ENCODE peak calls at places on chromosomes 16 and 17, in seven cellular contexts. T, I, Q, D, W, L and Z are unnamed samples.

GRCh38 chr16:10037771-10038170 is 144.5 kb downstream of the GRIN2A start:
- DNase-seq in Q (peak), L (no peak), I (no peak), D (no peak), T (no peak), W (no peak), Z (no peak)

GRCh38 chr17:72516772-72517399 is 396.1 kb downstream of the SOX9 start:
- DNase-seq in D (no peak), T (no peak), L (no peak), Q (peak), W (peak), I (no peak), Z (peak)

GRCh38 chr17:77572851-77573250 is 385.7 kb upstream of the TNRC6C start:
- DNase-seq in D (no peak), Q (no peak), T (no peak), I (no peak), L (no peak), W (no peak), Z (no peak)

GRCh38 chr16:1794221-1794871 is 841 bp upstream of the IGFALS start:
- DNase-seq in I (peak), T (no peak), W (no peak), L (no peak), Q (no peak), D (no peak), Z (no peak)

GRCh38 chr17:35809855-35810461 is 674 bp downstream of the TAF15 start:
- DNase-seq in T (no peak), D (no peak), L (no peak), I (no peak), W (no peak), Q (peak), Z (peak)

GRCh38 chr16:56198044-56198754 is 6.9 kb downstream of the GNAO1 start:
- DNase-seq in T (no peak), D (no peak), L (no peak), Q (no peak), I (no peak), W (no peak), Z (no peak)

GRCh38 chr17:36937001-36937960 is at the start of gene LHX1:
- DNase-seq in I (no peak), W (no peak), L (no peak), Q (no peak), D (no peak), T (no peak), Z (no peak)

GRCh38 chr16:54194008-54194731 is 92.4 kb downstream of the IRX3 start:
- DNase-seq in Q (peak), D (no peak), L (no peak), T (no peak), W (peak), I (peak), Z (peak)

GRCh38 chr16:57104706-57105105 is 12.3 kb downstream of the CPNE2 start:
- DNase-seq in T (no peak), I (no peak), D (no peak), L (no peak), W (no peak), Q (no peak), Z (no peak)

GRCh38 chr17:34139996-34140395 is 115.1 kb upstream of the CCL2 start:
- DNase-seq in T (no peak), L (no peak), D (no peak), I (no peak), W (no peak), Q (no peak), Z (no peak)

GRCh38 chr17:65618516-65618915 is 57.1 kb upstream of the AXIN2 start:
- DNase-seq in D (no peak), L (no peak), T (no peak), I (no peak), Q (peak), W (no peak), Z (no peak)

GRCh38 chr16:30185141-30185682 is 1.8 kb downstream of the CORO1A start:
- DNase-seq in I (no peak), L (no peak), Q (no peak), D (peak), W (no peak), T (no peak), Z (no peak)

GRCh38 chr17:13862341-13862740 is 207.0 kb upstream of the COX10 start:
- DNase-seq in W (no peak), T (no peak), D (no peak), L (no peak), Q (no peak), I (no peak), Z (no peak)

GRCh38 chr16:15899538-15900100 is 11.2 kb upstream of the CEP20 start:
- DNase-seq in Q (peak), L (peak), W (peak), T (peak), D (no peak), I (peak), Z (peak)

GRCh38 chr17:39231587-39232551 is 6.1 kb upstream of the STAC2 start:
- DNase-seq in T (peak), Q (peak), W (peak), L (no peak), D (peak), I (peak), Z (peak)

GRCh38 chr17:2751482-2751881 is 2.0 kb upstream of the CCDC92B start:
- DNase-seq in Q (no peak), L (no peak), D (no peak), T (no peak), W (no peak), I (no peak), Z (no peak)
- TF ChIP-seq CTCF in Q (no peak), L (no peak), D (no peak), T (no peak), W (no peak), I (no peak), Z (no peak)

DNA sequence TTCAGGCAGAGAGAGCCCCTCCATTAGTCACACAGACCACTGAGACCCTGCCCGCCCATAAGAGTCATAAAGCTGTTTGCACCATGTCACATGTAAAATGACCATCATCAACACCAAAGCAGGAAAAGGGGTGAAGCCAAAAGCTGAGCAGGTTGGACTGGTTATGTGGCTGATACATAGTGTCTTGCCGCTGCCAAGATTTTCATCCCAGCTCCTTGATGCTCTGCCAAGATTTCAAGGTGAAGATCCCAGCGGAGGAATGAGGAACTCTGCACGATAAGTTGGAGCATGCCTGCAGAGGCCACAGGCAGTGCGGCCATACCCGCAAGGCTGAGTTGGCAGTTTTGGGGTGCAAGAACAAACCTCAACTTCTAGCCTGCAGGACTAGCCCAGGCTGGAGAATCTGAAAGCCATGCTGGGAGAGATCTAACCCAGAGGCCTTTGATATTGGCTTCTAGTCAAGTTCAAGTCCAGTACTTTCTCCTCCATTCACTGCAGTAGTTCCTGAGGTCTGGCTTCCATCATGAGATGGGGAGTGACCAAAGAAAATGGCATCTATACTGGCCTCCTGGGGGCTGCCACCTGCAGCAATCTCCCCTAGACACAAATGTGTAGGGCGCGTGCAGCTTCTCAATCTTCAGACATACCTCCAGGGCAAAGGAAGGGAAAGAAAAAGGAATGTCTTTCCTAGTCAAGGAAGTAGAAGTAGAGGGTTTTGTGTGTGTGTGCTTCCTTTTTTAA is 79.7 kb upstream of the NOL11 start:
- DNase-seq in I (peak), Q (no peak), T (peak), L (no peak), W (peak), D (no peak), Z (peak)
- TF ChIP-seq CTCF in I (no peak), Q (no peak), T (no peak), L (no peak), W (no peak), D (no peak), Z (no peak)

DNA sequence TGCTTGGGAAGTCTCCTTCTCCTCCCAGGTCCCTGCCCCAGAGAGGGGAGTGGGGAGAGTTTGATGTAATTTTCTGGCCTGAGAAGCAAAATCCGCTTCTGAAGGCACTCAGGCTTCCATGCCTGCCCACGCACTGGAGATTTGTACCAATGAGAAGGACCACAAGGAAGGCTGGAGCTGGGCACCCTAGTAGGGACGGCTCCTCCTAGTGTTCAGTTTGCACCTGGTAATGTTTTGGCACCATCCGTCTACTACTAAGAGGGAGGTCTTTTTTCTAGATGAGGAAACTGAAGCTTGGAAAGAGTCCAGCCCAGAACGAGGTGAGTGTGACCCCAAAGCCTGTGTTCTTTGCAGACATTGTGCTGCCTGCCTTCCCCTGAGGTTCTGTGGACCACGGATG is 83.6 kb upstream of the NLRP1 start:
- DNase-seq in I (no peak), T (no peak), Q (no peak), L (no peak), D (no peak), W (peak), Z (no peak)
- TF ChIP-seq CTCF in I (no peak), T (no peak), Q (no peak), L (peak), D (no peak), W (peak), Z (no peak)

GRCh38 chr16:783404-784161 is 4.6 kb downstream of the RPUSD1 start:
- DNase-seq in W (no peak), T (no peak), Q (no peak), I (peak), D (no peak), L (no peak), Z (peak)
- TF ChIP-seq CTCF in W (no peak), T (no peak), Q (no peak), I (no peak), D (no peak), L (no peak), Z (no peak)

GRCh38 chr17:45734598-45734997 is 49.5 kb upstream of the CRHR1 start:
- DNase-seq in L (no peak), I (no peak), D (no peak), Q (no peak), W (no peak), T (no peak), Z (no peak)
- TF ChIP-seq CTCF in L (no peak), I (no peak), D (no peak), Q (no peak), W (no peak), T (no peak), Z (no peak)